ENCODE peak calls at places on chromosomes 7 and 10, in four cellular contexts. L is IMR-90, G is neuronal stem cell, W is H1. K is an unnamed sample.

GRCh38 chr7:66415659-66416265 is 210.6 kb downstream of the TPST1 start:
- DNase-seq in G (no peak), L (peak), W (no peak), K (peak)

GRCh38 chr10:124619195-124619594 is 125.0 kb downstream of the FAM53B start:
- DNase-seq in L (peak), W (no peak), G (no peak), K (peak)

GRCh38 chr7:98518159-98518947 is 98.7 kb upstream of the NPTX2 start:
- DNase-seq in L (no peak), G (no peak), W (no peak), K (no peak)

GRCh38 chr7:21771906-21772610 is 173.6 kb downstream of the CDCA7L start:
- DNase-seq in G (peak), L (no peak), W (peak), K (no peak)

GRCh38 chr7:1403844-1404404 is 55.3 kb downstream of the MICALL2 start:
- DNase-seq in W (no peak), G (peak), L (peak), K (peak)

GRCh38 chr7:131893627-131894345 is 337.4 kb upstream of the PODXL start:
- DNase-seq in L (no peak), W (no peak), G (no peak), K (no peak)

GRCh38 chr10:10677479-10677878 is 340.2 kb upstream of the CELF2 start:
- DNase-seq in L (peak), W (peak), G (peak), K (peak)

GRCh38 chr10:36492590-36493510 is 632.5 kb upstream of the ANKRD30A start:
- DNase-seq in W (no peak), L (peak), G (no peak), K (peak)

GRCh38 chr7:93728292-93728691 is 153.8 kb upstream of the CALCR start:
- DNase-seq in W (no peak), G (no peak), L (no peak), K (peak)

GRCh38 chr7:46363688-46364087 is 442.6 kb upstream of the IGFBP3 start:
- DNase-seq in L (no peak), G (peak), W (no peak), K (no peak)

GRCh38 chr10:126479280-126479679 is 91.0 kb upstream of the ADAM12 start:
- DNase-seq in L (no peak), W (no peak), G (no peak), K (no peak)

GRCh38 chr10:93438796-93439253 is 43.3 kb downstream of the MYOF start:
- DNase-seq in W (no peak), G (no peak), L (no peak), K (no peak)

GRCh38 chr10:123743441-123744225 is 77.5 kb downstream of the GPR26 start:
- DNase-seq in G (no peak), W (no peak), L (no peak), K (no peak)

GRCh38 chr7:158885624-158886023 is 29.3 kb downstream of the DYNC2I1 start:
- DNase-seq in L (peak), G (no peak), W (no peak), K (peak)

GRCh38 chr10:94076325-94076841 is 82.7 kb downstream of the PLCE1 start:
- DNase-seq in L (peak), W (no peak), G (no peak), K (peak)

GRCh38 chr7:23426876-23427275 is 43.4 kb downstream of the IGF2BP3 start:
- DNase-seq in G (no peak), L (peak), W (no peak), K (no peak)

GRCh38 chr7:139987691-139988516 is 74.8 kb downstream of the PARP12 start:
- DNase-seq in L (no peak), G (no peak), W (no peak), K (no peak)

GRCh38 chr10:88389456-88389855 is 193.7 kb downstream of the RNLS start:
- DNase-seq in G (no peak), L (peak), W (no peak), K (peak)

GRCh38 chr7:32299133-32299702 is 191.0 kb downstream of the LSM5 start:
- DNase-seq in G (peak), L (no peak), W (no peak), K (peak)

GRCh38 chr7:131625817-131626372 is 69.5 kb upstream of the PODXL start:
- DNase-seq in L (peak), G (peak), W (peak), K (peak)

GRCh38 chr7:107961399-107961798 is 41.6 kb downstream of the LAMB1 start:
- DNase-seq in G (no peak), W (no peak), L (no peak), K (no peak)

GRCh38 chr7:134724606-134725005 is 54.8 kb upstream of the CALD1 start:
- DNase-seq in L (peak), G (no peak), W (peak), K (peak)

GRCh38 chr10:79322616-79323566 is 24.4 kb upstream of the PPIF start:
- DNase-seq in L (peak), W (no peak), G (no peak), K (peak)

GRCh38 chr10:79023489-79024162 is 45.1 kb upstream of the ZMIZ1 start:
- DNase-seq in L (no peak), W (no peak), G (no peak), K (no peak)

GRCh38 chr7:92010215-92010614 is 69.6 kb downstream of the AKAP9 start:
- DNase-seq in W (no peak), L (no peak), G (no peak), K (no peak)

GRCh38 chr10:73788864-73789658 is 3.7 kb downstream of the ZSWIM8 start:
- DNase-seq in L (no peak), G (no peak), W (no peak), K (no peak)

GRCh38 chr10:73785221-73785720 is at the start of gene ZSWIM8:
- DNase-seq in W (peak), G (peak), L (peak), K (peak)

GRCh38 chr10:73786512-73786885 is 1.1 kb downstream of the ZSWIM8 start:
- DNase-seq in G (no peak), L (no peak), W (no peak), K (no peak)

GRCh38 chr10:73782749-73783085 is 869 bp downstream of the CHCHD1 start:
- DNase-seq in W (no peak), L (no peak), G (no peak), K (no peak)

GRCh38 chr10:73785721-73786511 is 510 bp downstream of the ZSWIM8 start:
- DNase-seq in W (no peak), L (peak), G (no peak), K (peak)
- H3K14ac ChIP-seq in W (no peak), L (peak), G (no peak), K (peak)

GRCh38 chr7:77566421-77566820 is 29.3 kb downstream of the PTPN12 start:
- DNase-seq in L (no peak), W (no peak), G (no peak), K (no peak)
- H3K4ac ChIP-seq in L (no peak), W (no peak), G (no peak), K (no peak)

GRCh38 chr10:128018236-128018635 is 108.0 kb downstream of the MKI67 start:
- DNase-seq in L (peak), W (no peak), G (no peak), K (no peak)
- H3K4me3 ChIP-seq in L (no peak), W (no peak), G (no peak), K (no peak)

GRCh38 chr10:86900955-86901354 is 56.5 kb downstream of the MMRN2 start:
- DNase-seq in W (no peak), L (peak), G (no peak), K (peak)

GRCh38 chr10:86905429-86905828 is 52.0 kb downstream of the MMRN2 start:
- DNase-seq in L (no peak), G (no peak), W (no peak), K (no peak)

GRCh38 chr10:86899128-86899527 is 58.3 kb downstream of the MMRN2 start:
- DNase-seq in W (no peak), L (no peak), G (peak), K (no peak)

GRCh38 chr10:86904600-86904999 is 52.8 kb downstream of the MMRN2 start:
- DNase-seq in G (no peak), W (no peak), L (no peak), K (no peak)

DNA sequence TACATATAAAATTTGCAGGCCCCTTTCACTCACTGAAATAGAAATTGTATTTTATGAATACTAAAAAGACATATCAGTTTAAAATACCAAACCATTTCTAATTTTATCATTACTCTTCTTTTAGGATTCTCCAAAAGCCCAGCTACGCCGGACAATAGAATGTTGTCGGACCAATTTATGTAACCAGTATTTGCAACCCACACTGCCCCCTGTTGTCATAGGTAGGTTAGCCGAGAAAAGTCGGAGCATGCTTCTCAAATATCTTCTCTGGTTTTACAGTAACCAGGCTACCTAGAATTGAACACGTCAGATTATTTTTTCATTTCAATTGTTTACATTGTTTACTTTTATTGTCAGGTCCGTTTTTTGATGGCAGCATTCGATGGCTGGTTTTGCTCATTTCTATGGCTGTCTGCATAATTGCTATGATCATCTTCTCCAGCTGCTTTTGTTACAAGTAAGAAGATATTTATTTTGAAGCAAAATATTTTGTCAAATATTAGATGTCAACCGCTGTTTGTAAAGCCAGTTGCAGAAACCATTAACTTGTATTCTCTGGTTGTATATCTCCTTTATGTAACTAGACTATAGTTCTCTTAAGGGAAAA is 57.6 kb downstream of the MMRN2 start:
- DNase-seq in G (peak), L (peak), W (no peak), K (peak)
- H3K14ac ChIP-seq in G (no peak), L (no peak), W (no peak), K (no peak)

GRCh38 chr7:110534241-110534931 is 556.5 kb upstream of the LRRN3 start:
- DNase-seq in L (peak), W (no peak), G (no peak), K (peak)
- H3K4ac ChIP-seq in L (peak), W (peak), G (no peak), K (peak)

K was measured in mesenchymal stem cell.